ENCODE peak calls at places on chromosomes 7 and 10, in eight cellular contexts. F is A549; O is CD8-positive, alpha-beta memory T cell; S is tibial artery; R is neural progenitor cell; M is cardiac muscle cell; V is pancreas; G is ascending aorta. D is an unnamed sample.

GRCh38 chr10:118238573-118239240 is 103.4 kb downstream of the FAM204A start:
- DNase-seq in R (no peak), V (no peak), O (no peak), G (no peak), M (peak; percentile 4), S (no peak), F (no peak), D (peak; percentile 12)

GRCh38 chr10:120897343-120897742 is 46.2 kb downstream of the WDR11 start:
- DNase-seq in S (no peak), M (peak; percentile 38), R (no peak), F (no peak), G (no peak), V (no peak), O (no peak), D (no peak)

GRCh38 chr10:31645786-31646185 is 282.8 kb downstream of the ARHGAP12 start:
- DNase-seq in G (no peak), V (no peak), M (no peak), O (no peak), F (no peak), R (no peak), S (no peak), D (no peak)

GRCh38 chr7:45241339-45242109 is 83.9 kb downstream of the RAMP3 start:
- DNase-seq in V (no peak), F (no peak), M (no peak), R (no peak), O (no peak), S (no peak), G (no peak), D (no peak)

GRCh38 chr10:130380056-130380455 is 243.9 kb downstream of the GLRX3 start:
- DNase-seq in M (no peak), S (no peak), R (no peak), G (no peak), O (no peak), F (no peak), V (no peak), D (no peak)

GRCh38 chr10:47243791-47244190 is 56.2 kb upstream of the GDF10 start:
- DNase-seq in V (no peak), F (no peak), M (no peak), S (peak; percentile 86), O (no peak), R (no peak), G (no peak), D (no peak)

GRCh38 chr10:44199267-44199666 is 185.6 kb downstream of the CXCL12 start:
- DNase-seq in O (no peak), M (no peak), F (no peak), S (no peak), R (no peak), V (no peak), G (no peak), D (no peak)

GRCh38 chr10:62036186-62037081 is 134.9 kb downstream of the ARID5B start:
- DNase-seq in F (no peak), R (peak; percentile 12), M (no peak), G (no peak), S (no peak), V (no peak), O (no peak), D (no peak)

GRCh38 chr7:83930262-83930661 is 264.3 kb downstream of the SEMA3A start:
- DNase-seq in R (no peak), M (no peak), F (no peak), S (no peak), O (no peak), V (no peak), G (no peak), D (no peak)

GRCh38 chr7:44187636-44188416 is 1.4 kb downstream of the GCK start:
- DNase-seq in R (no peak), V (no peak), M (no peak), G (no peak), F (no peak), O (no peak), S (no peak), D (no peak)

GRCh38 chr7:138854115-138854645 is 56.2 kb upstream of the ATP6V0A4 start:
- DNase-seq in M (no peak), F (no peak), V (no peak), G (no peak), R (no peak), S (no peak), O (no peak), D (peak; percentile 50)

GRCh38 chr10:42680267-42680666 is 41.9 kb upstream of the ZNF33B start:
- DNase-seq in F (no peak), O (no peak), S (no peak), R (no peak), G (no peak), M (no peak), V (no peak), D (no peak)

GRCh38 chr10:89534826-89535166 is 598 bp downstream of the SLC16A12 start:
- DNase-seq in R (no peak), O (no peak), S (no peak), M (no peak), G (no peak), V (no peak), F (no peak), D (no peak)
- H3K4me3 ChIP-seq in R (peak overlapping the region; percentile 61), O (no peak overlapping the region), S (peak overlapping the region; percentile 55), M (peak overlapping the region; percentile 48), G (peak overlapping the region; percentile 46), V (peak overlapping the region; percentile 45), F (peak overlapping the region; percentile 40), D (peak overlapping the region; percentile 53)

DNA sequence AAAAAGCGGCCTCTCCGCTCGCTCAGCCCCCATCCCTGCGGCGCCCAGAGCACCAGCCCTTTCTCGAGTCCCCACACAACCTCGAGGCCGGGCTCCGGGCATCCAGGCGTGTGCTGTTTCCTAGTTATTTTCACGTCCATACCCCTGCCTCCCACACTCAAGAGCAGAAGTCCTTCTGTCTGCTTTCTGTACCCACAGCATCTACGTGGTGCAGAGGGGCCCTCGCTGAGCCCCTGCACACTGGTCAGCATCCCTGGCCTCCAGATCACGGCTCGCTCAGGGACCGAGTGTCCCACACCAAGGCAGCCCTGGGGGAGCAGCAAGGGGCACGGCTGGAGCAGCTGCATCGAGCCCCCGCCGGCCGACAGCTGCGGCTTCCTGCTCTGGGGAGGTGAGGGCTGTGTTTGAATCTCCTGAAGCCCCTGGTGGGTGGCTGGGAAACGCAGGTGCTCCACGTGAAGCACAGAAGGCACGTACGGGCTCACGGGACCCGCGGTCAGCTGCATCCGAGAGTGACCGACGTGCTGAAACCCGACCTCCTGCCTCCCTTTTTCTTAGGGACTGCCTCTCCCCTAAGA is 333.1 kb downstream of the DNAJB6 start:
- DNase-seq in R (peak; percentile 52), S (peak; percentile 58), G (no peak), V (no peak), F (no peak), M (no peak), O (no peak), D (no peak)
- H3K9me3 ChIP-seq in R (no peaks in the 10 kb centered on the region), S (peaks cover 5% of the 10 kb centered on the region), G (no peaks in the 10 kb centered on the region), V (no peaks in the 10 kb centered on the region), F (no peaks in the 10 kb centered on the region), M (no peaks in the 10 kb centered on the region), O (no peaks in the 10 kb centered on the region), D (no peaks in the 10 kb centered on the region)

DNA sequence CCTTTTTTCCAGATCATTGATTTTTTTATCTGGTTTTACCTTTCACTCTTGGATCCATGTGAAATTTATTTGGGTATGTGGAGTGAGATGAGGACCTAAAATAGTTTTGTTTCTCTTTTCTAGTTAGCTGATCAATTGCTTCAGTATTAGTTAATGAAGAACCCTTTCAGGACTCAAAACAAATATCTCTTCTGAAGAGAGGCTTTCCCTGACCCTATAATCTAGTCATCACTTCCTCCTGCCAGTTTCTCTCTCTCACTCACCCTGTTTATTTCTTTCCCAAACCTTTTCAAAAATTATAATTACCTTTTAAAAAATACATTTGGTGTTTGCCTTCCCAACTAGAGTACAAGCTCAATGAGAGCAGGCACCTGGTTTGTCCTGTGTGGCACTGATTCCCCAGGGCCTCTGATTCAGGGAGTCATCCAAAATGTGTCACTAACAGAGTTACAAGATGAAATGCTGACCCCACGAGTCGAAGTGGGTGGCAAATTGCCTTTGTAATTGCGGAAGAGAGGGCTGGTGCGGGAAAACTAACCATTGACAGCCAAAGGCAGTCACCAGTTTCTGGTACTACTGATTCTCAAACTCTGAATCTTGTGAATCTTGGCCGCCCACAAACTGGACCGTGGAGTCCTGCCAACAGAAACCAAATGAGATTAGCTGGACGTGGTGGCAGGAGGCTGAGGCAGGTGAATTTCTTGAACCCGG is 2.4 kb downstream of the TMEM140 start:
- DNase-seq in G (no peak), R (no peak), O (no peak), F (no peak), S (no peak), M (no peak), V (no peak), D (no peak)
- H3K4me3 ChIP-seq in G (peak overlapping the region; percentile 63), R (no peak overlapping the region), O (peak overlapping the region; percentile 2), F (no peak overlapping the region), S (peak overlapping the region; percentile 59), M (no peak overlapping the region), V (peak overlapping the region; percentile 3), D (no peak overlapping the region)

GRCh38 chr7:56479136-56479535 is 362.9 kb upstream of the NUPR2 start:
- DNase-seq in O (no peak), V (no peak), M (no peak), G (no peak), R (no peak), F (no peak), S (no peak), D (no peak)
- H3K9me3 ChIP-seq in O (peaks cover 5% of the 10 kb centered on the region), V (no peaks in the 10 kb centered on the region), M (no peaks in the 10 kb centered on the region), G (peaks cover 36% of the 10 kb centered on the region), R (peaks cover 8% of the 10 kb centered on the region), F (peaks cover 21% of the 10 kb centered on the region), S (peaks cover 89% of the 10 kb centered on the region), D (no peaks in the 10 kb centered on the region)

GRCh38 chr10:4243651-4244050 is 458.6 kb upstream of the KLF6 start:
- DNase-seq in R (no peak), M (peak; percentile 98), F (peak; percentile 33), G (no peak), O (no peak), S (no peak), V (no peak), D (peak; percentile 100)

GRCh38 chr10:4243169-4243568 is 458.2 kb upstream of the KLF6 start:
- DNase-seq in S (no peak), R (no peak), V (no peak), G (no peak), O (no peak), M (no peak), F (no peak), D (no peak)

GRCh38 chr10:4240641-4241197 is 455.7 kb upstream of the KLF6 start:
- DNase-seq in F (no peak), M (peak; percentile 74), G (no peak), R (no peak), V (no peak), S (no peak), O (no peak), D (peak; percentile 93)

GRCh38 chr10:4241724-4242345 is 456.8 kb upstream of the KLF6 start:
- DNase-seq in M (peak; percentile 100), R (peak; percentile 75), O (no peak), G (no peak), F (no peak), V (no peak), S (no peak), D (peak; percentile 100)

GRCh38 chr10:4242561-4243035 is 457.6 kb upstream of the KLF6 start:
- DNase-seq in S (no peak), V (no peak), R (peak; percentile 13), G (no peak), M (peak; percentile 83), O (no peak), F (no peak), D (peak; percentile 98)
- H3K4me3 ChIP-seq in S (peak overlapping the region; percentile 52), V (no peak overlapping the region), R (no peak overlapping the region), G (peak overlapping the region; percentile 53), M (no peak overlapping the region), O (no peak overlapping the region), F (no peak overlapping the region), D (peak overlapping the region; percentile 28)

DNA sequence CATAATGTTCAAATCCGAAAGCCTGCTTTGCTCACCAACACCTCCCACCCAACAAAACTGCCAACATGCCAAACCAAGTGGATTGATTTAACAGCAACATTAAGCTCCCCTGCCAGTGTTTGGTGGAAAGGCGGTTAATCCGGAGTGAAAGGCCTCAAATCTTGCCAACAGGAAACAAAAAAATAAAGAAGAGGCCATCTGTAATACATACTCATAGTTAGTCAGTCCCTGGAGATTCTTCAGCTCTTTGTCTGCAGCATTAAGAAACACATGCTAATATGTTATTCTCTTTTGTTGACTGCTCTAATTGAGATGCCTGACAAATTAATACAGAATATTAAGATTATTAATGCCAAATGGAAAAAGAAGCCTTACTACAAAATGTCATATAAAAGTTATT is 898.0 kb downstream of the CNTNAP2 start:
- DNase-seq in V (no peak), G (no peak), S (no peak), R (peak; percentile 15), F (no peak), M (peak; percentile 12), O (no peak), D (no peak)
- H3K9me3 ChIP-seq in V (no peaks in the 10 kb centered on the region), G (no peaks in the 10 kb centered on the region), S (no peaks in the 10 kb centered on the region), R (no peaks in the 10 kb centered on the region), F (peaks cover 4% of the 10 kb centered on the region), M (no peaks in the 10 kb centered on the region), O (no peaks in the 10 kb centered on the region), D (no peaks in the 10 kb centered on the region)

D was measured in fibroblast of lung.